ENCODE peak calls at places on chromosomes 16 and 17, in six cellular contexts. One of them, this sample, is unnamed.

GRCh38 chr17:63626551-63627228 is 4.5 kb downstream of the MAP3K3 start:
- DNase-seq in psoas muscle: no peak
- DNase-seq in H9: no peak
- DNase-seq in transverse colon: no peak
- DNase-seq in brain microvascular endothelial cell: no peak
- DNase-seq in heart left ventricle: no peak
- DNase-seq in this sample: no peak

GRCh38 chr17:2955931-2956582 is 107.3 kb downstream of the OR1D5 start:
- DNase-seq in psoas muscle: no peak
- DNase-seq in H9: no peak
- DNase-seq in transverse colon: no peak
- DNase-seq in brain microvascular endothelial cell: no peak
- DNase-seq in heart left ventricle: no peak
- DNase-seq in this sample: no peak

GRCh38 chr17:5381542-5381941 is 37.9 kb downstream of the NUP88 start:
- DNase-seq in psoas muscle: no peak
- DNase-seq in H9: no peak
- DNase-seq in transverse colon: no peak
- DNase-seq in brain microvascular endothelial cell: no peak
- DNase-seq in heart left ventricle: no peak
- DNase-seq in this sample: no peak

GRCh38 chr16:71852146-71852545 is 6.4 kb downstream of the ATXN1L start:
- DNase-seq in psoas muscle: no peak
- DNase-seq in H9: no peak
- DNase-seq in transverse colon: no peak
- DNase-seq in brain microvascular endothelial cell: no peak
- DNase-seq in heart left ventricle: no peak
- DNase-seq in this sample: no peak

GRCh38 chr16:71637398-71637797 is 11.4 kb downstream of the MARVELD3 start:
- DNase-seq in psoas muscle: no peak
- DNase-seq in H9: peak; percentile 65
- DNase-seq in transverse colon: no peak
- DNase-seq in brain microvascular endothelial cell: peak; percentile 90
- DNase-seq in heart left ventricle: no peak
- DNase-seq in this sample: peak; percentile 63

GRCh38 chr16:56764835-56765234 is 34.9 kb downstream of the NUP93 start:
- DNase-seq in psoas muscle: no peak
- DNase-seq in H9: no peak
- DNase-seq in transverse colon: no peak
- DNase-seq in brain microvascular endothelial cell: no peak
- DNase-seq in heart left ventricle: no peak
- DNase-seq in this sample: no peak

GRCh38 chr17:1455291-1455747 is 713 bp downstream of the CRK start:
- DNase-seq in psoas muscle: peak; percentile 88
- DNase-seq in H9: peak; percentile 78
- DNase-seq in transverse colon: peak; percentile 68
- DNase-seq in brain microvascular endothelial cell: peak; percentile 70
- DNase-seq in heart left ventricle: peak; percentile 74
- DNase-seq in this sample: no peak

GRCh38 chr17:21166599-21167265 is 40.0 kb downstream of the DHRS7B start:
- DNase-seq in psoas muscle: no peak
- DNase-seq in H9: no peak
- DNase-seq in transverse colon: no peak
- DNase-seq in brain microvascular endothelial cell: no peak
- DNase-seq in heart left ventricle: no peak
- DNase-seq in this sample: no peak

GRCh38 chr16:7177875-7178274 is 154.8 kb upstream of the RBFOX1 start:
- DNase-seq in psoas muscle: no peak
- DNase-seq in H9: no peak
- DNase-seq in transverse colon: no peak
- DNase-seq in brain microvascular endothelial cell: no peak
- DNase-seq in heart left ventricle: no peak
- DNase-seq in this sample: no peak

DNA sequence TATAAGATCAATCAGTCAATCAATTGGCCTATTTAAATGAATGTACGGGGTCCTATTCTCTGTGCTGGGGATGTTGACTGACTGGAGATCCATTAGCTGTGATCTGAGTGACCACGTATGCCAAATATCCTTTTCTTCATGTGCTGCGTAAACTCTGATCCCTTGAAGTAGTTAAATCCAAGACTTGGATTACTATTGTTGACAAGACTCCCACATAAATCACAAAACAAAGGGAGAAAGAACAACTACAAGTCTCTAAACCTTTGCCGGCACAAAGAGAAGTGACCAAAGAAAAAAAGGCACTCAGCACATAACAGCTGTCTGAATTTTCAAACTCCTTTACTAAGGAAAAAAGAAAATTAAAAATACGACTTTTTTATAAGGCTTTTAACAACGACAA is 559.9 kb upstream of the CDH8 start:
- DNase-seq in psoas muscle: no peak
- DNase-seq in H9: no peak
- DNase-seq in transverse colon: no peak
- DNase-seq in brain microvascular endothelial cell: no peak
- DNase-seq in heart left ventricle: no peak
- DNase-seq in this sample: no peak
- H3K27me3 ChIP-seq in psoas muscle: no peaks in the 10 kb centered on the region
- H3K27me3 ChIP-seq in H9: no peaks in the 10 kb centered on the region
- H3K27me3 ChIP-seq in transverse colon: no peaks in the 10 kb centered on the region
- H3K27me3 ChIP-seq in brain microvascular endothelial cell: no peaks in the 10 kb centered on the region
- H3K27me3 ChIP-seq in heart left ventricle: no peaks in the 10 kb centered on the region
- H3K27me3 ChIP-seq in this sample: no peaks in the 10 kb centered on the region

DNA sequence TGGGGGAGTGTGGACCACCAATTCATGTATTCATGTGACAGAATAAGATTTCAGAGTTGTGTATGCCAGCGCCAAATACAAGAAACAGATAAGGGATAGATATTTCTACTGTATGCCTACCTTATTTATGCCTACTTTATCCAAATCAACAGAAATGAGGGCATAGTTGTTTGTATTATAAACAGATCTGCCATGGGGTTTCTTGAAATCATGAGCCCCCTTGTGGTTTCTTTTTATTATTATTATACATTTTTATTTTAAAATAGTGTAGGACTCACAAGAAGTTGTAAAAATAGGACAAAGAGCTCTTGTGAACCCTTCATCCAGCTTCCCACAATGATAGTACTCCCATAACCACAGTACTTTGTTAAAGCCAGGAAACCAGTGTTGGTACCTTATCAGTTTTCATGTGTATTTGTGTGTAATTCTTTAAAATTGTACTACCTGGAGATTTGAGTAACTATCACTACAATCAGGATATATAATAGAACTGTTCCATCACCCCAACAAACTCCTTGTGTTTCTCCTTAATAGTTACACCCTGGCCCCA is 229.4 kb downstream of the CCDC182 start:
- DNase-seq in psoas muscle: no peak
- DNase-seq in H9: no peak
- DNase-seq in transverse colon: no peak
- DNase-seq in brain microvascular endothelial cell: no peak
- DNase-seq in heart left ventricle: no peak
- DNase-seq in this sample: no peak
- TF ChIP-seq CTCF in psoas muscle: no peak
- TF ChIP-seq CTCF in H9: no peak
- TF ChIP-seq CTCF in transverse colon: no peak
- TF ChIP-seq CTCF in brain microvascular endothelial cell: no peak
- TF ChIP-seq CTCF in heart left ventricle: no peak
- TF ChIP-seq CTCF in this sample: peak; percentile 4

DNA sequence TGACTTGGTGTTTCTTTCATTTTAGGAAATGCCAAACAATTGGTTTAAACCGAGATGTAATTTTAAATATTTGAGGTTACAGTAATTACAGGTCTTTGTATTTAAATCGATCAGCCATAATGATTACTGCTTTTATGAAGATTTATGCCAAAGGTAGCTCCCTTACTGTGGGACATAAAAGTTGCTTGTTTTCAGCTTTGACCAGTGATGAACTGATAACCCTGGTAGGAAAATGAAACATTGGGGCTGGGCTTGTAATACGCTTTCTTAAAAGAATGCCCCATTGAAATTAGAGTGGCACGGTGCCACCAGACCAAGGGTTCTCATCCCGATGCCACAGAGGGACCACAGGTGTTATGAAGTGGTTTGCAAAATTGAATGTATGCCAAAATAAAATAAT is 7.3 kb downstream of the TNRC6A start:
- DNase-seq in psoas muscle: no peak
- DNase-seq in H9: no peak
- DNase-seq in transverse colon: no peak
- DNase-seq in brain microvascular endothelial cell: no peak
- DNase-seq in heart left ventricle: no peak
- DNase-seq in this sample: no peak
- H3K27me3 ChIP-seq in psoas muscle: no peaks in the 10 kb centered on the region
- H3K27me3 ChIP-seq in H9: no peaks in the 10 kb centered on the region
- H3K27me3 ChIP-seq in transverse colon: no peaks in the 10 kb centered on the region
- H3K27me3 ChIP-seq in brain microvascular endothelial cell: no peaks in the 10 kb centered on the region
- H3K27me3 ChIP-seq in heart left ventricle: no peaks in the 10 kb centered on the region
- H3K27me3 ChIP-seq in this sample: no peaks in the 10 kb centered on the region

DNA sequence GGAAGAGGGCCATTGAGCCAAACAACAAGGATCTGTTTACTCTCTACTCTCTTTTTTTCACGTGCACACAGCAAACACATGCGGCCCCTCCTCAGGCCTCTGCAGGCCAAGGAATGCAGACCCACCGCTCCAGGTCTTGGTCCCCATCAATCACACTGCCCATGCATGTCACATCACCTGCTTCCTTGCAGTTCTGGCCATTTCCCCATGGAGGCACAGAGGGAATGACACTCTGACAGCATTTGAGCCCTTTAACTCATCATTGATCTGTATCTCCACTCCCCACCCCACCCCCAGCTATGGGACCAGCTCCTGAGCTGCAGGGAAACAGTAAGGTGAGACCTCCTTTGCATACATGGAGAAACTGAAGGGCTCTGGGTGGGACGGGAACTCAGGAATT is 45.9 kb upstream of the MEIOC start:
- DNase-seq in psoas muscle: no peak
- DNase-seq in H9: no peak
- DNase-seq in transverse colon: no peak
- DNase-seq in brain microvascular endothelial cell: no peak
- DNase-seq in heart left ventricle: no peak
- DNase-seq in this sample: no peak
- TF ChIP-seq CTCF in psoas muscle: no peak
- TF ChIP-seq CTCF in H9: no peak
- TF ChIP-seq CTCF in transverse colon: no peak
- TF ChIP-seq CTCF in brain microvascular endothelial cell: no peak
- TF ChIP-seq CTCF in heart left ventricle: no peak
- TF ChIP-seq CTCF in this sample: no peak

GRCh38 chr17:77893144-77894044 is 65.1 kb upstream of the TNRC6C start:
- DNase-seq in psoas muscle: peak; percentile 30
- DNase-seq in H9: no peak
- DNase-seq in transverse colon: no peak
- DNase-seq in brain microvascular endothelial cell: no peak
- DNase-seq in heart left ventricle: no peak
- DNase-seq in this sample: no peak

GRCh38 chr17:77892469-77893143 is 65.9 kb upstream of the TNRC6C start:
- DNase-seq in psoas muscle: peak; percentile 50
- DNase-seq in H9: peak; percentile 89
- DNase-seq in transverse colon: no peak
- DNase-seq in brain microvascular endothelial cell: no peak
- DNase-seq in heart left ventricle: no peak
- DNase-seq in this sample: no peak

GRCh38 chr17:77890771-77891170 is 67.7 kb upstream of the TNRC6C start:
- DNase-seq in psoas muscle: peak; percentile 36
- DNase-seq in H9: no peak
- DNase-seq in transverse colon: no peak
- DNase-seq in brain microvascular endothelial cell: no peak
- DNase-seq in heart left ventricle: no peak
- DNase-seq in this sample: no peak

GRCh38 chr17:77891602-77892001 is 66.9 kb upstream of the TNRC6C start:
- DNase-seq in psoas muscle: peak; percentile 20
- DNase-seq in H9: peak; percentile 32
- DNase-seq in transverse colon: no peak
- DNase-seq in brain microvascular endothelial cell: no peak
- DNase-seq in heart left ventricle: no peak
- DNase-seq in this sample: no peak

DNA sequence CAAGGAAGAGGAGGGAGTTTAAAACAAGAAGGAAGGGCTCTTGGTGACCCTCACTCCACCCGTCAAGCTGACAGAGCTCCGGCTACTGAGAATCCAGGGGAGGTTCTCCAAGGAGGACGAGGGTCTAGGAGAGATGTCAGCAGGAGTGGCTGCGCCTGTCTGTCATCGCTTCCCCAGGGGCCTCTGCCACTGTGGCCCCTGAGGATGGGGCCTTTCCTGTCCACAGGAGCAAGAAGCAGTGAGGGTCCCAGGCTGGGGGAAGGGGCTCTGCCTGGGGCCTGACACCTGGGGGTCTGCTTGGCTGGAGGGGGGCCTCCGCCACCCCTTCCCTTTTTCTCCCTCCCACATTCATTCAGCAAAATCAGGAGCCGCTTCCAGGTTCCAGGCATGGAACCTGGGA is 66.5 kb upstream of the TNRC6C start:
- DNase-seq in psoas muscle: no peak
- DNase-seq in H9: no peak
- DNase-seq in transverse colon: no peak
- DNase-seq in brain microvascular endothelial cell: no peak
- DNase-seq in heart left ventricle: no peak
- DNase-seq in this sample: no peak
- H3K27me3 ChIP-seq in psoas muscle: no peaks in the 10 kb centered on the region
- H3K27me3 ChIP-seq in H9: no peaks in the 10 kb centered on the region
- H3K27me3 ChIP-seq in transverse colon: peaks cover 31% of the 10 kb centered on the region
- H3K27me3 ChIP-seq in brain microvascular endothelial cell: peaks cover 13% of the 10 kb centered on the region
- H3K27me3 ChIP-seq in heart left ventricle: no peaks in the 10 kb centered on the region
- H3K27me3 ChIP-seq in this sample: peaks cover 18% of the 10 kb centered on the region